ENCODE peak calls at places on chromosomes 3 and 15, in four cellular contexts. G is HepG2, E is NCI-H748 treated with DMSO at 0.1 percent for 48 hours, Z is HEK293T. I is an unnamed sample.

GRCh38 chr3:144771401-144771870 is 799.8 kb downstream of the DIPK2A start:
- DNase-seq in E (no peak), Z (no peak), G (no peak), I (no peak)

GRCh38 chr15:65326109-65326508 is 21.6 kb downstream of the RNU5B-1 start:
- DNase-seq in G (no peak), Z (no peak), E (no peak), I (peak; percentile 65)

GRCh38 chr3:33006081-33006480 is 54.6 kb downstream of the CCR4 start:
- DNase-seq in G (no peak), E (no peak), Z (no peak), I (no peak)

GRCh38 chr3:125213946-125214542 is 1.5 kb upstream of the SLC12A8 start:
- DNase-seq in E (no peak), G (no peak), Z (no peak), I (no peak)

GRCh38 chr3:123745184-123745855 is 138.8 kb downstream of the MYLK start:
- DNase-seq in G (peak; percentile 44), E (no peak), Z (no peak), I (no peak)

GRCh38 chr3:171240504-171240835 is 213.9 kb upstream of the SLC2A2 start:
- DNase-seq in G (no peak), Z (no peak), E (no peak), I (no peak)

GRCh38 chr15:85494035-85494793 is 113.8 kb downstream of the AKAP13 start:
- DNase-seq in G (no peak), Z (no peak), E (no peak), I (no peak)

GRCh38 chr3:120637836-120638559 is 41.9 kb downstream of the NDUFB4 start:
- DNase-seq in Z (no peak), E (no peak), G (no peak), I (no peak)

GRCh38 chr3:106729481-106729880 is 647.8 kb upstream of the CCDC54 start:
- DNase-seq in E (no peak), Z (no peak), G (no peak), I (no peak)